ENCODE peak calls at places on chromosomes 16 and 17, in eight cellular contexts. One of them, this sample, is unnamed.
A peak's percentile ranks its signal among the peaks of the same experiment; 100 is the strongest.

GRCh38 chr17:71983828-71984227 is 137.0 kb upstream of the SOX9 start:
- DNase-seq in osteocyte: no peak
- DNase-seq in iris pigment epithelial cell: no peak
- DNase-seq in SK-N-SH: no peak
- DNase-seq in Daoy: no peak
- DNase-seq in glutamatergic neuron: no peak
- DNase-seq in fibroblast of mammary gland: no peak
- DNase-seq in activated CD8-positive, alpha-beta T cell treated with anti-CD3 and anti-CD28 coated beads for 36 hours: peak; percentile 44
- DNase-seq in this sample: no peak

GRCh38 chr17:57948555-57949420 is 6.4 kb downstream of the CUEDC1 start:
- DNase-seq in glutamatergic neuron: no peak
- DNase-seq in Daoy: peak; percentile 87
- DNase-seq in iris pigment epithelial cell: peak; percentile 94
- DNase-seq in osteocyte: no peak
- DNase-seq in SK-N-SH: no peak
- DNase-seq in fibroblast of mammary gland: peak; percentile 98
- DNase-seq in activated CD8-positive, alpha-beta T cell treated with anti-CD3 and anti-CD28 coated beads for 36 hours: peak; percentile 16
- DNase-seq in this sample: peak; percentile 97

GRCh38 chr16:19136549-19137196 is 22.9 kb downstream of the ITPRIPL2 start:
- DNase-seq in Daoy: no peak
- DNase-seq in SK-N-SH: peak; percentile 36
- DNase-seq in activated CD8-positive, alpha-beta T cell treated with anti-CD3 and anti-CD28 coated beads for 36 hours: no peak
- DNase-seq in fibroblast of mammary gland: peak; percentile 75
- DNase-seq in glutamatergic neuron: no peak
- DNase-seq in osteocyte: no peak
- DNase-seq in iris pigment epithelial cell: no peak
- DNase-seq in this sample: peak; percentile 46

GRCh38 chr16:11034481-11034931 is 90.1 kb downstream of the CLEC16A start:
- DNase-seq in fibroblast of mammary gland: peak; percentile 51
- DNase-seq in SK-N-SH: no peak
- DNase-seq in osteocyte: no peak
- DNase-seq in activated CD8-positive, alpha-beta T cell treated with anti-CD3 and anti-CD28 coated beads for 36 hours: no peak
- DNase-seq in iris pigment epithelial cell: no peak
- DNase-seq in Daoy: no peak
- DNase-seq in glutamatergic neuron: no peak
- DNase-seq in this sample: no peak

GRCh38 chr16:50372611-50373344 is 4.0 kb upstream of the BRD7 start:
- DNase-seq in fibroblast of mammary gland: peak; percentile 71
- DNase-seq in Daoy: peak; percentile 23
- DNase-seq in osteocyte: no peak
- DNase-seq in iris pigment epithelial cell: no peak
- DNase-seq in activated CD8-positive, alpha-beta T cell treated with anti-CD3 and anti-CD28 coated beads for 36 hours: no peak
- DNase-seq in glutamatergic neuron: peak; percentile 44
- DNase-seq in SK-N-SH: peak; percentile 58
- DNase-seq in this sample: peak; percentile 47

GRCh38 chr16:64380751-64381150 is 741.1 kb downstream of the CDH11 start:
- DNase-seq in Daoy: no peak
- DNase-seq in fibroblast of mammary gland: no peak
- DNase-seq in activated CD8-positive, alpha-beta T cell treated with anti-CD3 and anti-CD28 coated beads for 36 hours: no peak
- DNase-seq in SK-N-SH: no peak
- DNase-seq in iris pigment epithelial cell: no peak
- DNase-seq in osteocyte: no peak
- DNase-seq in glutamatergic neuron: peak; percentile 41
- DNase-seq in this sample: no peak

GRCh38 chr16:89338863-89339262 is 121.4 kb downstream of the ZNF778 start:
- DNase-seq in osteocyte: no peak
- DNase-seq in glutamatergic neuron: no peak
- DNase-seq in SK-N-SH: no peak
- DNase-seq in activated CD8-positive, alpha-beta T cell treated with anti-CD3 and anti-CD28 coated beads for 36 hours: no peak
- DNase-seq in iris pigment epithelial cell: no peak
- DNase-seq in Daoy: no peak
- DNase-seq in fibroblast of mammary gland: no peak
- DNase-seq in this sample: no peak

GRCh38 chr17:28407130-28407973 is 1.3 kb upstream of the SLC46A1 start:
- DNase-seq in iris pigment epithelial cell: no peak
- DNase-seq in glutamatergic neuron: no peak
- DNase-seq in fibroblast of mammary gland: no peak
- DNase-seq in SK-N-SH: no peak
- DNase-seq in activated CD8-positive, alpha-beta T cell treated with anti-CD3 and anti-CD28 coated beads for 36 hours: no peak
- DNase-seq in osteocyte: no peak
- DNase-seq in Daoy: no peak
- DNase-seq in this sample: no peak

GRCh38 chr17:21268596-21269188 is 15.5 kb upstream of the NATD1 start:
- DNase-seq in iris pigment epithelial cell: no peak
- DNase-seq in fibroblast of mammary gland: no peak
- DNase-seq in activated CD8-positive, alpha-beta T cell treated with anti-CD3 and anti-CD28 coated beads for 36 hours: no peak
- DNase-seq in glutamatergic neuron: no peak
- DNase-seq in SK-N-SH: no peak
- DNase-seq in osteocyte: no peak
- DNase-seq in Daoy: no peak
- DNase-seq in this sample: no peak

GRCh38 chr16:1158456-1159324 is 5.8 kb downstream of the CACNA1H start:
- DNase-seq in iris pigment epithelial cell: no peak
- DNase-seq in glutamatergic neuron: peak; percentile 68
- DNase-seq in Daoy: peak; percentile 48
- DNase-seq in fibroblast of mammary gland: peak; percentile 8
- DNase-seq in osteocyte: no peak
- DNase-seq in activated CD8-positive, alpha-beta T cell treated with anti-CD3 and anti-CD28 coated beads for 36 hours: no peak
- DNase-seq in SK-N-SH: peak; percentile 60
- DNase-seq in this sample: no peak

GRCh38 chr16:81973737-81974136 is 37.5 kb downstream of the SDR42E1 start:
- DNase-seq in Daoy: no peak
- DNase-seq in osteocyte: no peak
- DNase-seq in fibroblast of mammary gland: no peak
- DNase-seq in glutamatergic neuron: no peak
- DNase-seq in SK-N-SH: no peak
- DNase-seq in iris pigment epithelial cell: no peak
- DNase-seq in activated CD8-positive, alpha-beta T cell treated with anti-CD3 and anti-CD28 coated beads for 36 hours: no peak
- DNase-seq in this sample: no peak

GRCh38 chr17:19273731-19274130 is 36.6 kb downstream of the EPN2 start:
- DNase-seq in iris pigment epithelial cell: no peak
- DNase-seq in activated CD8-positive, alpha-beta T cell treated with anti-CD3 and anti-CD28 coated beads for 36 hours: no peak
- DNase-seq in Daoy: no peak
- DNase-seq in osteocyte: no peak
- DNase-seq in fibroblast of mammary gland: no peak
- DNase-seq in SK-N-SH: no peak
- DNase-seq in glutamatergic neuron: no peak
- DNase-seq in this sample: no peak

GRCh38 chr17:22703204-22703603 is 1010.9 kb downstream of the KCNJ18 start:
- DNase-seq in glutamatergic neuron: no peak
- DNase-seq in fibroblast of mammary gland: no peak
- DNase-seq in Daoy: peak; percentile 60
- DNase-seq in iris pigment epithelial cell: no peak
- DNase-seq in activated CD8-positive, alpha-beta T cell treated with anti-CD3 and anti-CD28 coated beads for 36 hours: no peak
- DNase-seq in osteocyte: peak; percentile 84
- DNase-seq in SK-N-SH: peak; percentile 58
- DNase-seq in this sample: no peak

GRCh38 chr17:57653279-57653678 is 91.8 kb downstream of the CCDC182 start:
- DNase-seq in SK-N-SH: no peak
- DNase-seq in glutamatergic neuron: no peak
- DNase-seq in fibroblast of mammary gland: no peak
- DNase-seq in iris pigment epithelial cell: no peak
- DNase-seq in osteocyte: no peak
- DNase-seq in Daoy: no peak
- DNase-seq in activated CD8-positive, alpha-beta T cell treated with anti-CD3 and anti-CD28 coated beads for 36 hours: no peak
- DNase-seq in this sample: no peak

GRCh38 chr16:50371936-50372595 is 3.3 kb upstream of the BRD7 start:
- DNase-seq in Daoy: no peak
- DNase-seq in activated CD8-positive, alpha-beta T cell treated with anti-CD3 and anti-CD28 coated beads for 36 hours: peak; percentile 18
- DNase-seq in iris pigment epithelial cell: peak; percentile 23
- DNase-seq in fibroblast of mammary gland: no peak
- DNase-seq in glutamatergic neuron: peak; percentile 46
- DNase-seq in osteocyte: no peak
- DNase-seq in SK-N-SH: peak; percentile 64
- DNase-seq in this sample: no peak

GRCh38 chr16:53504161-53504663 is 1.2 kb upstream of the AKTIP start:
- DNase-seq in Daoy: peak; percentile 19
- DNase-seq in iris pigment epithelial cell: peak; percentile 70
- DNase-seq in activated CD8-positive, alpha-beta T cell treated with anti-CD3 and anti-CD28 coated beads for 36 hours: peak; percentile 36
- DNase-seq in fibroblast of mammary gland: peak; percentile 82
- DNase-seq in SK-N-SH: peak; percentile 49
- DNase-seq in osteocyte: no peak
- DNase-seq in glutamatergic neuron: peak; percentile 46
- DNase-seq in this sample: peak; percentile 68

GRCh38 chr17:50684612-50685333 is 22.9 kb downstream of the ANKRD40 start:
- DNase-seq in activated CD8-positive, alpha-beta T cell treated with anti-CD3 and anti-CD28 coated beads for 36 hours: no peak
- DNase-seq in fibroblast of mammary gland: no peak
- DNase-seq in glutamatergic neuron: no peak
- DNase-seq in SK-N-SH: no peak
- DNase-seq in Daoy: peak; percentile 32
- DNase-seq in osteocyte: no peak
- DNase-seq in iris pigment epithelial cell: no peak
- DNase-seq in this sample: no peak

GRCh38 chr16:53952215-53953208 is 248.6 kb downstream of the FTO start:
- DNase-seq in activated CD8-positive, alpha-beta T cell treated with anti-CD3 and anti-CD28 coated beads for 36 hours: no peak
- DNase-seq in glutamatergic neuron: no peak
- DNase-seq in iris pigment epithelial cell: peak; percentile 70
- DNase-seq in SK-N-SH: no peak
- DNase-seq in fibroblast of mammary gland: peak; percentile 51
- DNase-seq in Daoy: peak; percentile 2
- DNase-seq in osteocyte: no peak
- DNase-seq in this sample: no peak

GRCh38 chr17:55571095-55571494 is 59.8 kb upstream of the SMIM36 start:
- DNase-seq in osteocyte: no peak
- DNase-seq in SK-N-SH: no peak
- DNase-seq in iris pigment epithelial cell: peak; percentile 61
- DNase-seq in fibroblast of mammary gland: peak; percentile 48
- DNase-seq in glutamatergic neuron: no peak
- DNase-seq in Daoy: no peak
- DNase-seq in activated CD8-positive, alpha-beta T cell treated with anti-CD3 and anti-CD28 coated beads for 36 hours: no peak
- DNase-seq in this sample: no peak

GRCh38 chr17:10210151-10210574 is 11.8 kb upstream of the GAS7 start:
- DNase-seq in activated CD8-positive, alpha-beta T cell treated with anti-CD3 and anti-CD28 coated beads for 36 hours: no peak
- DNase-seq in SK-N-SH: no peak
- DNase-seq in fibroblast of mammary gland: peak; percentile 42
- DNase-seq in osteocyte: no peak
- DNase-seq in iris pigment epithelial cell: peak; percentile 78
- DNase-seq in glutamatergic neuron: no peak
- DNase-seq in Daoy: peak; percentile 27
- DNase-seq in this sample: no peak

GRCh38 chr16:57865746-57866528 is 63.6 kb upstream of the KIFC3 start:
- DNase-seq in activated CD8-positive, alpha-beta T cell treated with anti-CD3 and anti-CD28 coated beads for 36 hours: no peak
- DNase-seq in SK-N-SH: no peak
- DNase-seq in glutamatergic neuron: no peak
- DNase-seq in iris pigment epithelial cell: no peak
- DNase-seq in osteocyte: no peak
- DNase-seq in fibroblast of mammary gland: no peak
- DNase-seq in Daoy: no peak
- DNase-seq in this sample: no peak

GRCh38 chr16:57260294-57260929 is 15.4 kb downstream of the ARL2BP start:
- DNase-seq in fibroblast of mammary gland: peak; percentile 57
- DNase-seq in osteocyte: no peak
- DNase-seq in Daoy: peak; percentile 60
- DNase-seq in glutamatergic neuron: peak; percentile 11
- DNase-seq in activated CD8-positive, alpha-beta T cell treated with anti-CD3 and anti-CD28 coated beads for 36 hours: peak; percentile 59
- DNase-seq in SK-N-SH: no peak
- DNase-seq in iris pigment epithelial cell: peak; percentile 79
- DNase-seq in this sample: peak; percentile 32

GRCh38 chr16:14240216-14240843 is 169.2 kb downstream of the MRTFB start:
- DNase-seq in osteocyte: no peak
- DNase-seq in Daoy: no peak
- DNase-seq in iris pigment epithelial cell: no peak
- DNase-seq in SK-N-SH: no peak
- DNase-seq in fibroblast of mammary gland: peak; percentile 8
- DNase-seq in activated CD8-positive, alpha-beta T cell treated with anti-CD3 and anti-CD28 coated beads for 36 hours: no peak
- DNase-seq in glutamatergic neuron: peak; percentile 41
- DNase-seq in this sample: no peak

GRCh38 chr16:70159355-70160348 is 13.9 kb upstream of the CLEC18C start:
- DNase-seq in fibroblast of mammary gland: peak; percentile 45
- DNase-seq in glutamatergic neuron: no peak
- DNase-seq in iris pigment epithelial cell: peak; percentile 88
- DNase-seq in SK-N-SH: peak; percentile 6
- DNase-seq in osteocyte: no peak
- DNase-seq in Daoy: no peak
- DNase-seq in activated CD8-positive, alpha-beta T cell treated with anti-CD3 and anti-CD28 coated beads for 36 hours: no peak
- DNase-seq in this sample: no peak

GRCh38 chr17:56679148-56679766 is 85.8 kb downstream of the NOG start:
- DNase-seq in fibroblast of mammary gland: peak; percentile 47
- DNase-seq in Daoy: peak; percentile 13
- DNase-seq in activated CD8-positive, alpha-beta T cell treated with anti-CD3 and anti-CD28 coated beads for 36 hours: peak; percentile 20
- DNase-seq in osteocyte: no peak
- DNase-seq in glutamatergic neuron: peak; percentile 34
- DNase-seq in SK-N-SH: peak; percentile 68
- DNase-seq in iris pigment epithelial cell: peak; percentile 63
- DNase-seq in this sample: peak; percentile 22

GRCh38 chr16:57810197-57811024 is 8.1 kb upstream of the KIFC3 start:
- DNase-seq in glutamatergic neuron: no peak
- DNase-seq in fibroblast of mammary gland: peak; percentile 70
- DNase-seq in Daoy: peak; percentile 89
- DNase-seq in activated CD8-positive, alpha-beta T cell treated with anti-CD3 and anti-CD28 coated beads for 36 hours: peak; percentile 88
- DNase-seq in SK-N-SH: no peak
- DNase-seq in iris pigment epithelial cell: peak; percentile 92
- DNase-seq in osteocyte: no peak
- DNase-seq in this sample: peak; percentile 62

GRCh38 chr16:87924937-87925670 is 11.2 kb downstream of the CA5A start:
- DNase-seq in SK-N-SH: no peak
- DNase-seq in glutamatergic neuron: no peak
- DNase-seq in Daoy: peak; percentile 43
- DNase-seq in osteocyte: no peak
- DNase-seq in activated CD8-positive, alpha-beta T cell treated with anti-CD3 and anti-CD28 coated beads for 36 hours: no peak
- DNase-seq in iris pigment epithelial cell: no peak
- DNase-seq in fibroblast of mammary gland: no peak
- DNase-seq in this sample: no peak

GRCh38 chr16:5706206-5706605 is 608.6 kb upstream of the EEF2KMT start:
- DNase-seq in osteocyte: no peak
- DNase-seq in glutamatergic neuron: no peak
- DNase-seq in activated CD8-positive, alpha-beta T cell treated with anti-CD3 and anti-CD28 coated beads for 36 hours: no peak
- DNase-seq in fibroblast of mammary gland: no peak
- DNase-seq in SK-N-SH: no peak
- DNase-seq in Daoy: no peak
- DNase-seq in iris pigment epithelial cell: no peak
- DNase-seq in this sample: no peak

GRCh38 chr16:53166099-53166498 is 111.3 kb downstream of the CHD9 start:
- DNase-seq in osteocyte: no peak
- DNase-seq in Daoy: no peak
- DNase-seq in activated CD8-positive, alpha-beta T cell treated with anti-CD3 and anti-CD28 coated beads for 36 hours: no peak
- DNase-seq in iris pigment epithelial cell: no peak
- DNase-seq in glutamatergic neuron: no peak
- DNase-seq in SK-N-SH: no peak
- DNase-seq in fibroblast of mammary gland: no peak
- DNase-seq in this sample: no peak

GRCh38 chr17:9824094-9824493 is 1.6 kb upstream of the GLP2R start:
- DNase-seq in Daoy: no peak
- DNase-seq in SK-N-SH: no peak
- DNase-seq in iris pigment epithelial cell: no peak
- DNase-seq in activated CD8-positive, alpha-beta T cell treated with anti-CD3 and anti-CD28 coated beads for 36 hours: no peak
- DNase-seq in osteocyte: no peak
- DNase-seq in fibroblast of mammary gland: no peak
- DNase-seq in glutamatergic neuron: no peak
- DNase-seq in this sample: no peak

GRCh38 chr17:4548721-4549531 is 6.3 kb downstream of the MYBBP1A start:
- DNase-seq in fibroblast of mammary gland: no peak
- DNase-seq in osteocyte: no peak
- DNase-seq in iris pigment epithelial cell: no peak
- DNase-seq in SK-N-SH: no peak
- DNase-seq in activated CD8-positive, alpha-beta T cell treated with anti-CD3 and anti-CD28 coated beads for 36 hours: no peak
- DNase-seq in Daoy: peak; percentile 43
- DNase-seq in glutamatergic neuron: no peak
- DNase-seq in this sample: no peak

GRCh38 chr17:47239663-47240374 is 13.8 kb upstream of the ITGB3 start:
- DNase-seq in SK-N-SH: peak; percentile 77
- DNase-seq in iris pigment epithelial cell: peak; percentile 94
- DNase-seq in fibroblast of mammary gland: peak; percentile 99
- DNase-seq in Daoy: peak; percentile 99
- DNase-seq in osteocyte: peak; percentile 91
- DNase-seq in glutamatergic neuron: no peak
- DNase-seq in activated CD8-positive, alpha-beta T cell treated with anti-CD3 and anti-CD28 coated beads for 36 hours: no peak
- DNase-seq in this sample: peak; percentile 92

GRCh38 chr16:4232541-4233386 is 9.1 kb downstream of the SRL start:
- DNase-seq in iris pigment epithelial cell: no peak
- DNase-seq in osteocyte: no peak
- DNase-seq in Daoy: no peak
- DNase-seq in fibroblast of mammary gland: no peak
- DNase-seq in activated CD8-positive, alpha-beta T cell treated with anti-CD3 and anti-CD28 coated beads for 36 hours: no peak
- DNase-seq in glutamatergic neuron: no peak
- DNase-seq in SK-N-SH: no peak
- DNase-seq in this sample: no peak

GRCh38 chr16:68332411-68333121 is 21.7 kb downstream of the PRMT7 start:
- DNase-seq in Daoy: no peak
- DNase-seq in SK-N-SH: peak; percentile 38
- DNase-seq in activated CD8-positive, alpha-beta T cell treated with anti-CD3 and anti-CD28 coated beads for 36 hours: no peak
- DNase-seq in glutamatergic neuron: no peak
- DNase-seq in osteocyte: no peak
- DNase-seq in iris pigment epithelial cell: peak; percentile 88
- DNase-seq in fibroblast of mammary gland: peak; percentile 55
- DNase-seq in this sample: no peak